ENCODE peak calls at places on chromosomes 6 and 20, in six cellular contexts. T is lower leg skin, P is tibial nerve, Y is OCI-LY7, C is mesothelial cell of epicardium, J is breast epithelium. V is an unnamed sample.

GRCh38 chr20:12237772-12238171 is 320.1 kb downstream of the BTBD3 start:
- DNase-seq in T (no peak), P (no peak), Y (no peak), C (no peak), J (no peak), V (no peak)

GRCh38 chr6:34391023-34391485 is 1.4 kb downstream of the NUDT3 start:
- DNase-seq in T (no peak), P (peak), Y (peak), C (no peak), J (no peak), V (no peak)

GRCh38 chr20:32261644-32262043 is 15.8 kb upstream of the KIF3B start:
- DNase-seq in T (no peak), P (no peak), Y (no peak), C (no peak), J (no peak), V (no peak)

GRCh38 chr6:26088344-26088743 is 1.1 kb downstream of the HFE start:
- DNase-seq in T (no peak), P (peak), Y (no peak), C (no peak), J (no peak), V (no peak)

GRCh38 chr6:83847179-83847578 is 6.0 kb upstream of the RIPPLY2 start:
- DNase-seq in T (no peak), P (no peak), Y (no peak), C (no peak), J (no peak), V (no peak)

GRCh38 chr20:60078351-60079250 is 120.4 kb downstream of the CDH26 start:
- DNase-seq in T (peak), P (no peak), Y (no peak), C (no peak), J (no peak), V (no peak)

GRCh38 chr20:63945031-63945658 is 11.1 kb downstream of the UCKL1 start:
- DNase-seq in T (no peak), P (no peak), Y (no peak), C (no peak), J (no peak), V (no peak)

GRCh38 chr20:56779452-56780143 is 150.5 kb downstream of the TFAP2C start:
- DNase-seq in T (no peak), P (no peak), Y (no peak), C (no peak), J (no peak), V (no peak)

GRCh38 chr6:163461696-163462095 is 47.2 kb downstream of the QKI start:
- DNase-seq in T (no peak), P (no peak), Y (no peak), C (no peak), J (no peak), V (no peak)

GRCh38 chr20:58523072-58523681 is 8.0 kb upstream of the APCDD1L start:
- DNase-seq in T (peak), P (no peak), Y (no peak), C (no peak), J (no peak), V (no peak)

GRCh38 chr6:43668151-43669028 is 19.2 kb downstream of the MRPS18A start:
- DNase-seq in T (peak), P (no peak), Y (peak), C (peak), J (peak), V (peak)

GRCh38 chr6:13924949-13925881 is at the start of gene RNF182:
- DNase-seq in T (no peak), P (no peak), Y (no peak), C (no peak), J (no peak), V (no peak)

GRCh38 chr6:31657406-31658157 is 1.9 kb downstream of the APOM start:
- DNase-seq in T (no peak), P (no peak), Y (no peak), C (no peak), J (no peak), V (no peak)

GRCh38 chr6:35745480-35745879 is 8.6 kb downstream of the ARMC12 start:
- DNase-seq in T (no peak), P (no peak), Y (no peak), C (no peak), J (peak), V (no peak)

GRCh38 chr6:10991115-10991514 is 53.0 kb downstream of the ELOVL2 start:
- DNase-seq in T (no peak), P (no peak), Y (no peak), C (no peak), J (no peak), V (no peak)

GRCh38 chr6:155310596-155310995 is 3.7 kb downstream of the TFB1M start:
- DNase-seq in T (no peak), P (no peak), Y (no peak), C (no peak), J (no peak), V (no peak)

GRCh38 chr6:169827372-169827771 is 76.0 kb downstream of the ERMARD start:
- DNase-seq in T (peak), P (no peak), Y (no peak), C (peak), J (no peak), V (no peak)

GRCh38 chr6:137494281-137494966 is at the start of gene OLIG3:
- DNase-seq in T (no peak), P (no peak), Y (no peak), C (no peak), J (no peak), V (no peak)

GRCh38 chr20:49682798-49683197 is 30.9 kb downstream of the B4GALT5 start:
- DNase-seq in T (no peak), P (no peak), Y (no peak), C (no peak), J (no peak), V (no peak)

GRCh38 chr6:149988550-149989336 is 25.0 kb downstream of the ULBP1 start:
- DNase-seq in T (peak), P (no peak), Y (no peak), C (peak), J (no peak), V (no peak)

GRCh38 chr6:24402697-24403500 is at the start of gene MRS2:
- DNase-seq in T (peak), P (peak), Y (no peak), C (peak), J (peak), V (peak)

GRCh38 chr6:145733770-145734169 is 1.6 kb downstream of the EPM2A start:
- DNase-seq in T (no peak), P (no peak), Y (peak), C (no peak), J (no peak), V (no peak)

GRCh38 chr6:101747711-101748110 is 354.2 kb downstream of the GRIK2 start:
- DNase-seq in T (no peak), P (no peak), Y (no peak), C (no peak), J (no peak), V (no peak)

DNA sequence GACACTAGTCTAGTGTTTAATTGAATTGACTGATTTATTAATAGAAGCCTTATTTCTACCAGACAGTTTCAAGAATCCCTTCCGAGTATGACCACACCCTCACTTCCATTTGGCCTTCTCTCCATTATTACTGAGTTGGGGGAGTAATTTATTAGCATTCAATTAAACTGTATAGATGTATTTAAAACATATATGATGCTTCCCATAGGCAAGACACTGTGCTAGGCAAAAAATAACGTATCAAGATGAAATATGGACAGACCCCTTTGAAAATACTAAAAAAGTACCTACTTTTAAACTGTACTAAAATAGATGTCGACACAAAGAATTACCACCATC is 112.9 kb upstream of the PHACTR1 start:
- DNase-seq in T (no peak), P (no peak), Y (no peak), C (no peak), J (no peak), V (no peak)
- TF ChIP-seq CTCF in T (no peak), P (no peak), Y (peak), C (no peak), J (no peak), V (peak)

GRCh38 chr6:117795234-117795633 is 111.8 kb upstream of the SLC35F1 start:
- DNase-seq in T (no peak), P (no peak), Y (no peak), C (no peak), J (no peak), V (no peak)
- TF ChIP-seq CTCF in T (no peak), P (no peak), Y (peak), C (no peak), J (no peak), V (no peak)

DNA sequence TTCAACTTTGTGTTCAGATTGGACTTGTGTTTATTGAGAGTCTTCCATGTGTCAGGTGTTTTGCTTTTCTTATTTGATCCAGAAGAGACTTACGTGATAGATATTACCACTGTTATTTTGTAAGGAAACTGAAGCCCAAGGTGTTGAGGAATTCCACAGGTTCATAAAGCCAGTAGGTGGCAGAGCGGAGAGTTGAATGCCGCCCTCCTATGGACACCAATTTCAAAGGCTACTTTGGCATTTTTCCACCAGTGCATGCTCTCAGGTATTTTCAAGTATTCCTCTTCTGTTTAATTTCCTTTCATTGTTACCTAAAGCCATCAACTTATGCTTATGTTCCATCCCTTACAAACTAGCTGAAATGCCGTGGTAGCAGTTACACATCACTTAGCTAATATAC is 14.0 kb upstream of the COL10A1 start:
- DNase-seq in T (no peak), P (no peak), Y (no peak), C (no peak), J (no peak), V (no peak)
- TF ChIP-seq CTCF in T (no peak), P (no peak), Y (peak), C (no peak), J (no peak), V (no peak)

DNA sequence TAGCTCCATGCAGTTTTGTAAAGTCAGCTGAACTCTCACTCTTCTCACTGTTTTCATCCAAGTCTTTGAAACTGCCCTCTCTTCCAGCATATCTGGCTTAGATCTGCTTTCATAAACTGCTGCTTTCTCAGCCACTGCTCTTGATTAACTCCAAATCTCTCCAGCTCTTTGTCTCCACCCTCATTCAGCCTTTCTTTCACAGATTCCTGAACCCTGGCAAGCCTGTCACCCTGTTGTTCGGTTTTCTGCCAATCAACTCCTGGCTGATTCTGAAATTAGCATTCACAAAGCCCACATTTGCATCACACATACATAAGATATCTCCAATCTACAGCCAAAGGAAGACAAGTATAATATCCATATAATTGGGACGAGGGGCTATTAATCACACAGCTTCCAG is 301.0 kb upstream of the RNF217 start:
- DNase-seq in T (no peak), P (no peak), Y (no peak), C (no peak), J (no peak), V (no peak)
- TF ChIP-seq CTCF in T (no peak), P (no peak), Y (no peak), C (no peak), J (no peak), V (no peak)

DNA sequence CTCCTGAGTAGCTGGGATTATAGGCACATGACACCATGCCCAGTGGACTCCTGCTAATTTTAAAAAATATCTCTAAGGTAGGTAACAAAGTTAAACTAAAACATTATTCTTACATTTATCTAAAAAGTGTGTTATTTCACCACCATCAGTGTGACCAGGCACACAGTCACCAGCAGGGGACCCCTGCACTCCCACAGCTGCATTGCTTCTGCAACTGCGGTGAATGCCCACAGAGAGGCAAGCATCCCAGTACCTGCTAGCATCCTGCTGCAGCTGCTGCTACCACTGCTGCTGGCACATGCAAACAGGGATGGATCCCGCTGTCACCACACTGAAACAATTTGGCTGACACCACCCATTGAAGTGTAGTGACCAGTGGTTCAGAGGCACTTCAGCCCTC is 21.9 kb upstream of the EPB41L2 start:
- DNase-seq in T (no peak), P (no peak), Y (peak), C (no peak), J (no peak), V (no peak)
- TF ChIP-seq CTCF in T (no peak), P (no peak), Y (peak), C (no peak), J (no peak), V (no peak)

GRCh38 chr20:54479138-54479906 is 3.9 kb downstream of the DOK5 start:
- DNase-seq in T (no peak), P (no peak), Y (no peak), C (no peak), J (no peak), V (no peak)
- TF ChIP-seq CTCF in T (no peak), P (no peak), Y (peak), C (no peak), J (no peak), V (peak)